ENCODE peak calls at places on chromosome 14, in nine cellular contexts. Q is CD8-positive, alpha-beta memory T cell; J is fibroblast of pulmonary artery; O is IMR-90; B is CD8-positive, alpha-beta T cell; N is left ventricle myocardium inferior; I is Peyer's patch; G is transverse colon; M is skeletal muscle cell. W is an unnamed sample.

GRCh38 chr14:103711516-103712431 is 3.5 kb downstream of the XRCC3 start:
- DNase-seq in B (no peak), I (peak; percentile 80), N (peak; percentile 49), O (no peak), J (no peak), G (peak; percentile 77), M (no peak), Q (no peak), W (no peak)

GRCh38 chr14:105879503-105879866 is 353.1 kb downstream of the TMEM121 start:
- DNase-seq in N (no peak), O (no peak), B (no peak), Q (no peak), G (no peak), I (no peak), M (no peak), J (no peak), W (no peak)

GRCh38 chr14:94575730-94576585 is 5.3 kb upstream of the SERPINA5 start:
- DNase-seq in G (no peak), M (peak; percentile 36), B (no peak), J (peak; percentile 68), N (no peak), Q (no peak), O (peak; percentile 21), I (no peak), W (no peak)

GRCh38 chr14:75851574-75851866 is 130.3 kb downstream of the TGFB3 start:
- DNase-seq in B (no peak), M (no peak), Q (no peak), N (no peak), J (no peak), O (no peak), G (no peak), I (no peak), W (no peak)

GRCh38 chr14:32559048-32559447 is 229.9 kb downstream of the AKAP6 start:
- DNase-seq in N (no peak), O (peak; percentile 19), I (no peak), G (no peak), B (no peak), J (no peak), M (no peak), Q (no peak), W (no peak)

GRCh38 chr14:21104448-21105060 is 3.7 kb downstream of the TMEM253 start:
- DNase-seq in O (peak; percentile 77), J (peak; percentile 85), M (peak; percentile 64), I (peak; percentile 88), N (peak; percentile 78), B (peak; percentile 55), Q (peak; percentile 55), G (peak; percentile 87), W (no peak)

GRCh38 chr14:70885343-70886014 is 21.8 kb upstream of the PCNX1 start:
- DNase-seq in N (no peak), I (no peak), B (no peak), J (no peak), Q (no peak), O (no peak), M (no peak), G (no peak), W (no peak)

GRCh38 chr14:22472935-22473854 is 115.8 kb downstream of the DAD1 start:
- DNase-seq in Q (no peak), N (no peak), I (no peak), J (peak; percentile 76), O (peak; percentile 25), M (no peak), B (no peak), G (peak; percentile 56), W (no peak)

GRCh38 chr14:89807151-89807550 is 147.4 kb downstream of the EFCAB11 start:
- DNase-seq in J (no peak), I (no peak), G (no peak), M (no peak), N (no peak), B (no peak), O (peak; percentile 21), Q (no peak), W (no peak)

GRCh38 chr14:102924632-102925588 is 2.4 kb downstream of the AMN start:
- DNase-seq in O (no peak), B (no peak), J (no peak), N (no peak), Q (no peak), M (no peak), G (no peak), I (no peak), W (no peak)

GRCh38 chr14:65042731-65043372 is 56.2 kb downstream of the FNTB start:
- DNase-seq in N (no peak), I (no peak), G (no peak), O (no peak), M (no peak), Q (no peak), J (no peak), B (no peak), W (no peak)

GRCh38 chr14:33317675-33318074 is 379.0 kb downstream of the NPAS3 start:
- DNase-seq in J (no peak), N (no peak), I (no peak), Q (no peak), G (no peak), O (no peak), B (no peak), M (peak; percentile 20), W (no peak)

GRCh38 chr14:105978618-105979295 is 452.4 kb downstream of the TMEM121 start:
- DNase-seq in B (no peak), I (no peak), M (no peak), O (no peak), Q (no peak), J (no peak), N (no peak), G (no peak), W (no peak)

GRCh38 chr14:32509632-32510187 is 180.6 kb downstream of the AKAP6 start:
- DNase-seq in I (no peak), J (peak; percentile 99), M (peak; percentile 97), O (peak; percentile 97), B (no peak), Q (no peak), G (peak; percentile 19), N (peak; percentile 55), W (peak; percentile 79)

GRCh38 chr14:79375336-79375735 is 836.0 kb downstream of the DIO2 start:
- DNase-seq in J (no peak), G (no peak), N (no peak), O (no peak), I (no peak), B (no peak), M (no peak), Q (no peak), W (no peak)

GRCh38 chr14:77883479-77884238 is 83.8 kb downstream of the ADCK1 start:
- DNase-seq in N (no peak), B (no peak), J (no peak), Q (no peak), M (no peak), G (no peak), O (no peak), I (no peak), W (no peak)

GRCh38 chr14:77988966-77989365 is 181.2 kb upstream of the NRXN3 start:
- DNase-seq in M (no peak), O (peak; percentile 48), J (peak; percentile 13), B (no peak), Q (no peak), I (no peak), G (no peak), N (peak; percentile 29), W (peak; percentile 57)

GRCh38 chr14:91977909-91978308 is 30.4 kb upstream of the FBLN5 start:
- DNase-seq in Q (no peak), M (no peak), B (no peak), N (no peak), G (no peak), O (peak; percentile 54), J (no peak), I (no peak), W (no peak)

GRCh38 chr14:28059254-28059653 is 707.3 kb upstream of the FOXG1 start:
- DNase-seq in B (no peak), J (no peak), Q (no peak), O (no peak), N (no peak), G (no peak), I (no peak), M (no peak), W (no peak)

GRCh38 chr14:28057286-28058011 is 709.1 kb upstream of the FOXG1 start:
- DNase-seq in B (no peak), G (no peak), I (no peak), N (no peak), J (peak; percentile 13), M (no peak), Q (no peak), O (no peak), W (no peak)

GRCh38 chr14:28055008-28055407 is 711.6 kb upstream of the FOXG1 start:
- DNase-seq in M (no peak), O (no peak), Q (no peak), N (no peak), J (no peak), G (no peak), B (no peak), I (no peak), W (no peak)

GRCh38 chr14:28061006-28061405 is 705.6 kb upstream of the FOXG1 start:
- DNase-seq in I (no peak), O (no peak), B (no peak), N (no peak), M (no peak), J (no peak), G (no peak), Q (no peak), W (no peak)

GRCh38 chr14:28058012-28058296 is 708.6 kb upstream of the FOXG1 start:
- DNase-seq in I (no peak), G (no peak), B (no peak), M (no peak), J (peak; percentile 4), N (no peak), O (no peak), Q (no peak), W (no peak)
- H3K4me3 ChIP-seq in I (no peak overlapping the region), G (no peak overlapping the region), B (no peak overlapping the region), M (no peak overlapping the region), J (peak overlapping the region; percentile 37), N (peak overlapping the region; percentile 48), O (no peak overlapping the region), Q (no peak overlapping the region), W (no peak overlapping the region)

DNA sequence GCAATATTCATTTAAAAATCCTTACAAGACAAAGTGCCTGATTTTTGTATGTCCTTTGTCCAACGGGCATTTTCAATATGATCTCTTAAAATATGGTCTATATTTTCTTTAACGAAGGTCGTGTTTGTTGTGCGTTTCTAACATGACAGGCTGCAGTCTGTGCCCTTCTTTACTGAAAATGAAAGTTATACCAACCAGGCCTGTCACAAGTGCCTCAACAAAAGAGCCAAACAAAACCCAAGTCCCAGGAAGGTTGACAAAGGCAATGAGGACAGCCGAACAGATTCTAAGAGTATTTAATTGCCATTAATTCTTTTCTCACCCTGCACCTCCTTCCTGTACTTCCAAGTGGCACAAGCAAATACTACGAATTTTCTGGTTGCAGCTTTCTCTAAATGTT is 13.9 kb downstream of the PAX9 start:
- DNase-seq in N (no peak), I (no peak), G (no peak), B (no peak), O (no peak), Q (no peak), J (no peak), M (no peak), W (no peak)
- H3K4me3 ChIP-seq in N (no peak overlapping the region), I (no peak overlapping the region), G (no peak overlapping the region), B (no peak overlapping the region), O (no peak overlapping the region), Q (no peak overlapping the region), J (no peak overlapping the region), M (no peak overlapping the region), W (no peak overlapping the region)

GRCh38 chr14:26383286-26383685 is 214.5 kb downstream of the NOVA1 start:
- DNase-seq in Q (no peak), B (no peak), N (no peak), J (no peak), G (no peak), O (no peak), I (no peak), M (no peak), W (no peak)
- H3K4me3 ChIP-seq in Q (no peak overlapping the region), B (no peak overlapping the region), N (no peak overlapping the region), J (no peak overlapping the region), G (no peak overlapping the region), O (no peak overlapping the region), I (no peak overlapping the region), M (no peak overlapping the region), W (no peak overlapping the region)

GRCh38 chr14:92987713-92988510 is 65.0 kb downstream of the CHGA start:
- DNase-seq in Q (no peak), J (no peak), O (no peak), I (no peak), M (no peak), G (no peak), B (no peak), N (no peak), W (no peak)
- H3K4me3 ChIP-seq in Q (no peak overlapping the region), J (no peak overlapping the region), O (no peak overlapping the region), I (no peak overlapping the region), M (no peak overlapping the region), G (no peak overlapping the region), B (no peak overlapping the region), N (no peak overlapping the region), W (no peak overlapping the region)